ENCODE peak calls at places on chromosomes 5 and 9, in six cellular contexts. Q, H, K, E, J and T are unnamed samples.
A peak's percentile ranks its signal among the peaks of the same experiment; 100 is the strongest.

GRCh38 chr9:111301195-111301594 is 28.8 kb downstream of the OR2K2 start:
- DNase-seq in K (no peak), H (peak; percentile 52), J (no peak), E (no peak), Q (no peak), T (no peak)

GRCh38 chr9:127923771-127924170 is 6.8 kb downstream of the PIP5KL1 start:
- DNase-seq in K (no peak), J (no peak), E (no peak), Q (no peak), H (peak; percentile 89), T (no peak)

GRCh38 chr5:160390787-160391696 is 8.8 kb downstream of the FAM200C start:
- DNase-seq in Q (peak; percentile 15), J (no peak), K (peak; percentile 11), E (no peak), H (peak; percentile 23), T (no peak)

GRCh38 chr5:52441768-52442167 is 345.9 kb upstream of the ITGA1 start:
- DNase-seq in Q (no peak), E (no peak), K (no peak), H (no peak), J (no peak), T (no peak)

GRCh38 chr5:72779520-72779919 is 36.9 kb upstream of the TNPO1 start:
- DNase-seq in K (no peak), E (no peak), Q (no peak), H (no peak), J (no peak), T (no peak)

GRCh38 chr9:616694-617093 is 224.8 kb upstream of the DMRT1 start:
- DNase-seq in H (no peak), Q (no peak), K (no peak), E (no peak), J (no peak), T (no peak)

GRCh38 chr9:1929722-1930621 is 85.2 kb upstream of the SMARCA2 start:
- DNase-seq in K (no peak), Q (no peak), H (no peak), J (no peak), E (no peak), T (no peak)

GRCh38 chr5:78331523-78332080 is 28.8 kb upstream of the SCAMP1 start:
- DNase-seq in K (no peak), E (no peak), Q (peak; percentile 69), H (no peak), J (no peak), T (no peak)

GRCh38 chr5:122101636-122102285 is 23.7 kb upstream of the LOX start:
- DNase-seq in Q (peak; percentile 43), K (peak; percentile 23), E (no peak), J (no peak), H (peak; percentile 38), T (no peak)

GRCh38 chr9:90546200-90546599 is 96.4 kb downstream of the DIRAS2 start:
- DNase-seq in Q (peak; percentile 93), E (no peak), H (peak; percentile 21), J (peak; percentile 85), K (peak; percentile 48), T (peak; percentile 79)

GRCh38 chr5:1380011-1380817 is 35.3 kb upstream of the CLPTM1L start:
- DNase-seq in Q (peak; percentile 81), K (peak; percentile 18), H (peak; percentile 55), E (no peak), J (peak; percentile 74), T (peak; percentile 74)

GRCh38 chr9:89444212-89444611 is 53.7 kb downstream of the SEMA4D start:
- DNase-seq in H (no peak), J (peak; percentile 53), K (no peak), E (peak; percentile 41), Q (no peak), T (no peak)

GRCh38 chr5:122316652-122317051 is 4.6 kb downstream of the SNCAIP start:
- DNase-seq in E (no peak), J (no peak), Q (no peak), H (no peak), K (no peak), T (no peak)

GRCh38 chr9:113593682-113594281 is 130.3 kb downstream of the RGS3 start:
- DNase-seq in H (peak; percentile 96), K (no peak), E (no peak), J (peak; percentile 92), Q (peak; percentile 98), T (peak; percentile 99)

GRCh38 chr5:108521841-108522506 is 140.1 kb upstream of the FBXL17 start:
- DNase-seq in Q (peak; percentile 74), H (peak; percentile 61), K (peak; percentile 65), E (no peak), J (peak; percentile 35), T (peak; percentile 34)

GRCh38 chr9:445033-445432 is 230.4 kb downstream of the DOCK8 start:
- DNase-seq in K (no peak), H (no peak), Q (no peak), E (no peak), J (no peak), T (no peak)

GRCh38 chr5:141771562-141771961 is 89.5 kb upstream of the ARAP3 start:
- DNase-seq in Q (no peak), K (no peak), H (no peak), E (no peak), J (no peak), T (no peak)

GRCh38 chr5:54013556-54014157 is 296.7 kb downstream of the ARL15 start:
- DNase-seq in K (peak; percentile 46), E (no peak), Q (no peak), H (peak; percentile 69), J (no peak), T (no peak)

GRCh38 chr5:73280821-73281746 is 108.1 kb downstream of the TMEM174 start:
- DNase-seq in E (no peak), K (peak; percentile 50), J (no peak), H (no peak), Q (no peak), T (no peak)

GRCh38 chr5:129945031-129945430 is 40.8 kb downstream of the CHSY3 start:
- DNase-seq in H (peak; percentile 71), K (no peak), J (no peak), E (no peak), Q (no peak), T (no peak)

GRCh38 chr5:81534481-81534840 is 140.5 kb upstream of the ACOT12 start:
- DNase-seq in J (no peak), E (no peak), Q (no peak), H (no peak), K (no peak), T (no peak)

GRCh38 chr5:171934586-171934985 is 71.9 kb downstream of the FBXW11 start:
- DNase-seq in J (no peak), K (no peak), Q (no peak), H (no peak), E (no peak), T (no peak)

GRCh38 chr5:112253478-112254250 is 165.4 kb downstream of the EPB41L4A start:
- DNase-seq in Q (no peak), K (no peak), J (no peak), H (peak; percentile 15), E (no peak), T (no peak)

GRCh38 chr9:87640385-87640795 is 85.5 kb upstream of the CTSL start:
- DNase-seq in Q (no peak), H (peak; percentile 19), K (no peak), E (no peak), J (no peak), T (no peak)

GRCh38 chr9:137454506-137455360 is 4.4 kb downstream of the NSMF start:
- DNase-seq in H (no peak), E (no peak), Q (peak; percentile 85), J (peak; percentile 54), K (no peak), T (peak; percentile 86)

GRCh38 chr9:133711428-133712220 is 26.5 kb downstream of the SARDH start:
- DNase-seq in J (no peak), E (no peak), H (no peak), K (no peak), Q (no peak), T (no peak)

GRCh38 chr5:34919077-34919476 is 3.6 kb downstream of the BRIX1 start:
- DNase-seq in Q (no peak), K (no peak), H (no peak), J (no peak), E (no peak), T (no peak)

GRCh38 chr9:132842124-132843005 is 35.7 kb downstream of the AK8 start:
- DNase-seq in H (no peak), E (no peak), Q (no peak), K (no peak), J (no peak), T (no peak)

GRCh38 chr5:142032747-142033631 is 20.2 kb upstream of the GNPDA1 start:
- DNase-seq in H (no peak), J (no peak), E (no peak), K (no peak), Q (no peak), T (no peak)

GRCh38 chr9:131661954-131662621 is 77.8 kb downstream of the RAPGEF1 start:
- DNase-seq in K (no peak), H (peak; percentile 31), J (no peak), E (peak; percentile 46), Q (no peak), T (no peak)